ENCODE peak calls at places on chromosomes 12 and 14, in five cellular contexts. M is CD4-positive, alpha-beta T cell; Q is fibroblast of lung; Z is CD4-positive, CD25-positive, alpha-beta regulatory T cell; K is Panc1. B is an unnamed sample. For H3K9me3, the result is how much of the 10 kb centered on the place peaks cover.

GRCh38 chr14:49975799-49976198 is 82.9 kb downstream of the ARF6 start:
- DNase-seq in M (no peak), Q (no peak), Z (no peak), K (no peak), B (no peak)

GRCh38 chr14:61080591-61081010 is 99.6 kb downstream of the SLC38A6 start:
- DNase-seq in M (no peak), Q (peak), Z (no peak), K (no peak), B (no peak)

GRCh38 chr12:75767957-75768356 is 256.5 kb upstream of the KRR1 start:
- DNase-seq in M (no peak), Q (no peak), Z (no peak), K (no peak), B (no peak)

GRCh38 chr14:57879516-57879915 is 13.6 kb upstream of the SLC35F4 start:
- DNase-seq in M (no peak), Q (no peak), Z (no peak), K (no peak), B (no peak)

GRCh38 chr12:27554421-27555186 is 30.6 kb downstream of the PPFIBP1 start:
- DNase-seq in M (no peak), Q (peak), Z (no peak), K (no peak), B (no peak)

GRCh38 chr14:24056800-24057184 is 5.0 kb downstream of the CARMIL3 start:
- DNase-seq in M (no peak), Q (no peak), Z (no peak), K (no peak), B (no peak)

GRCh38 chr12:109448707-109449390 is 28.3 kb downstream of the KCTD10 start:
- DNase-seq in M (no peak), Q (no peak), Z (no peak), K (no peak), B (no peak)

GRCh38 chr14:62722406-62722805 is 322.9 kb downstream of the KCNH5 start:
- DNase-seq in M (no peak), Q (peak), Z (no peak), K (no peak), B (no peak)

GRCh38 chr14:68774771-68775613 is 17.9 kb downstream of the ZFP36L1 start:
- DNase-seq in M (no peak), Q (no peak), Z (no peak), K (no peak), B (no peak)

GRCh38 chr12:47820631-47821345 is 1.1 kb upstream of the HDAC7 start:
- DNase-seq in M (no peak), Q (peak), Z (no peak), K (no peak), B (no peak)

GRCh38 chr12:55073043-55074022 is 52.9 kb upstream of the OR9K2 start:
- DNase-seq in M (peak), Q (peak), Z (peak), K (peak), B (peak)

GRCh38 chr14:24084439-24084838 is 9.7 kb upstream of the PCK2 start:
- DNase-seq in M (no peak), Q (no peak), Z (no peak), K (no peak), B (no peak)

GRCh38 chr12:34625116-34625515 is 602.8 kb downstream of the ALG10 start:
- DNase-seq in M (no peak), Q (no peak), Z (no peak), K (peak), B (no peak)

GRCh38 chr12:34626363-34627157 is 604.3 kb downstream of the ALG10 start:
- DNase-seq in M (no peak), Q (no peak), Z (no peak), K (no peak), B (no peak)
- H3K9me3 ChIP-seq in M (under half), Q (under half), Z (under half), K (under half), B (under half)

DNA sequence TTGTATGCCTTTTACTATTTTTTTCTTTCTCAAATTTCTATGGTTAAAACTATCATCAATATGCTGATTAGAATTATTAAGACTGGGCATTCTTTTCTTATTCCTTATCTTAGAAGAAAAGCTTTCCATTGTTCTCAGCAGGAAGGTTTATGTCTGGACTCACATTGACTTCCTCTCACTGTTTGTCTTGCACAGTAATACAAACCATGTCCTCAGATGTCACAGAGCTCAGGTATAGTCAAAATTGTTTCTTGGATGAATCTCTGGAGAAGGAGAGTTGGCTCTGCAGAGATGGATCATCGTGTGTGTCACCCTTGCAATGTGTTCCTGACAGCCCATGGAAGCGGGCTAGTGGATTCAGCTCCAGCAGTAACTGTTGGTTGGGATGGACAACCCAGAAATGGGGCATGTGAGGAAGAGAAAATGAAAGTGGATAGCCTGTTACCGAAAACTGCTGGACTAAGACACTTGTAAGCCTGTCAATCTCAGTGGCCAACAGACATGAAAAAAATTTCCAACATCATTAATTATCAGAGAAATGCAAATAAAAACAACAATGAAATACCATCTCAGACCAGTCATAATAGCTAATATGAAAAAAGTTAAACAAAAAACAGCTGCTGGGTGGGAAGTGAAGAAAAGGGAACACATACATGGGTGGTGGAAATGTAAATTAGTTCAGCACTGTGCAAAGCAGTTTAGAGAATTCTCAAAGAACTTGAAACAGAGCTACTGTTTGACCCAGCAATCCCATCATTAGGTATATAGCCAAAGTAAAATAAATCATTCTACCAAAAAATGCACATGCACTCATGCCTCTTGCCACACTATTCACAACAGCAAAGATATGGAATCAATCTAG is 967.8 kb downstream of the TMEM121 start:
- DNase-seq in M (no peak), Q (no peak), Z (no peak), K (no peak), B (no peak)
- H3K9me3 ChIP-seq in M (under half), Q (under half), Z (under half), K (under half), B (under half)

GRCh38 chr12:58309806-58310205 is 368.4 kb downstream of the ATP23 start:
- DNase-seq in M (no peak), Q (no peak), Z (no peak), K (no peak), B (no peak)
- H3K9me3 ChIP-seq in M (under half), Q (under half), Z (under half), K (under half), B (under half)

GRCh38 chr12:34395056-34396005 is 373.0 kb downstream of the ALG10 start:
- DNase-seq in M (no peak), Q (no peak), Z (no peak), K (no peak), B (no peak)

GRCh38 chr12:34393821-34394150 is 371.5 kb downstream of the ALG10 start:
- DNase-seq in M (no peak), Q (no peak), Z (no peak), K (no peak), B (no peak)

GRCh38 chr12:34393086-34393820 is 371.0 kb downstream of the ALG10 start:
- DNase-seq in M (no peak), Q (no peak), Z (no peak), K (no peak), B (no peak)

GRCh38 chr12:34392741-34393085 is 370.4 kb downstream of the ALG10 start:
- DNase-seq in M (no peak), Q (no peak), Z (no peak), K (no peak), B (no peak)

DNA sequence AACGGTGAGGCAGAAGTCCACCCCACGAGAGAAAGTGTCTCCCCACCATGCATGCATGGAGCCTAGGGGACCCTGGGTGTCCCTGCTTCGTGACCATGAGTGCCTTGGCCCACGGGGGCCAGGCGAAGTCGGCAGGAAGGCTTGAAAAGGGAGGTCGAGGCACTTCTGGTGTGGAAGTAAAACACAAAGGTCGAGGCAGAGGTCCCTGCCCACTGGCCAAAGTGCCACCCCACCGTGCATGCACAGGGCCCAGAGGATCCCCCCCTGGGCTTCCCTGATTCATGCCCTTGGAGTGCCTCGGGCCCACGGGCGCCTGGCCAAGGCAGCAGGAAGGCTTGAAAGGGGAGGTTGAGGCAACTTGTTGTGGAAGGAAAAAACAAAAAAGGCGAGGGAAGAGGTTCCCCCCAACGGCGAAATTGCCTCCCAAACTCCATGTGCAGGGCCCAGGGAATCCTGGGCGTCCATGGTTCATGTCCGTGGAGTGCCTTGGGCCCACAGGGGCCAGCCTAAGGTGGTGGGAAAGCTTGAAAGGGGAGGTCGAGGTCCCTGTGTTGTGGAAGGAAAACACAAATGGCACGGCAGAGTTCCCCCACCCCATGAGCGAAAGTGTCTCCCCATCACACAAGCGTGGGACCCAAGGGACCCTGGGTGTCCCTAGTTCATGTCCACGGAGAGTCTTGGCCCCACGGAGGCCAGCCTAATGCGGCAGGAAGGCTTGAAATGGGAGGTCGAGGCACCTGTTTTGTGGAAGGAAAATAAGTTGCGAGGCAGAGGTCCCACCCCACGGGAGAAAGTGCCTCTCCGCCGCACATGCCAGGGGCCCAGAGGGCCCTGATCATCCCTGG is 372.1 kb downstream of the ALG10 start:
- DNase-seq in M (no peak), Q (no peak), Z (no peak), K (no peak), B (no peak)
- H3K9me3 ChIP-seq in M (under half), Q (under half), Z (half or more), K (under half), B (under half)

GRCh38 chr12:133061954-133062353 is 18.8 kb upstream of the ZNF140 start:
- DNase-seq in M (no peak), Q (no peak), Z (no peak), K (no peak), B (no peak)

GRCh38 chr12:133058203-133059125 is 21.2 kb downstream of the ZNF84 start:
- DNase-seq in M (no peak), Q (peak), Z (no peak), K (no peak), B (no peak)

DNA sequence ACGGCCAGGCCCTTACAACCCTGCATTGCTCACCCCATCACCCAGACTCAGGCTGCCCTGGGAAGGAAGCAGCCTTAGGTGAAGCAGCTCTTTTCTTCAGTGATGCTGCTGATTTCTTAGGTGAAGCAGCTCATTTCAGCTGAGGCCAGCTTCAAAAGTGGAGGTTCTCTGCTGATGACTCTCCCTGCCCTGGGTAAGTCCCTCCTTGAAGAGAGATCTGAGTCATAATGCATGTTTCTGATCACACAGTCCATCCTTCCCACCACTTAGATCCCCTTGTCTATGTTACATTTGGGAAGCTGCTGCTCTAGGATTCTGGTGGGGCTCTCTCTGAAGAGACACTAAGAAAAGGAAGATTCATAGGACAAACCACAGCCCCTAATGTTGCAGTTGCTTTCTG is 17.2 kb upstream of the ZNF140 start:
- DNase-seq in M (no peak), Q (no peak), Z (no peak), K (no peak), B (no peak)
- H3K9me3 ChIP-seq in M (half or more), Q (under half), Z (half or more), K (half or more), B (half or more)

GRCh38 chr12:71865166-71865713 is 25.7 kb downstream of the TBC1D15 start:
- DNase-seq in M (no peak), Q (peak), Z (no peak), K (no peak), B (no peak)
- H3K9me3 ChIP-seq in M (under half), Q (under half), Z (under half), K (under half), B (under half)

GRCh38 chr14:98070521-98070920 is 1201.5 kb downstream of the BCL11B start:
- DNase-seq in M (no peak), Q (no peak), Z (no peak), K (no peak), B (no peak)
- H3K9me3 ChIP-seq in M (under half), Q (under half), Z (under half), K (under half), B (under half)

GRCh38 chr12:131250028-131250950 is 296.6 kb downstream of the ADGRD1 start:
- DNase-seq in M (no peak), Q (no peak), Z (no peak), K (no peak), B (no peak)
- H3K9me3 ChIP-seq in M (under half), Q (under half), Z (under half), K (under half), B (under half)

B was measured in CD4-positive, alpha-beta memory T cell.